ENCODE peak calls at places on chromosomes 12 and 14, in eight cellular contexts. T is body of pancreas, I is colonic mucosa, H is fibroblast of the aortic adventitia, U is tibial artery, P is foreskin fibroblast, K is BJ, Z is astrocyte of the spinal cord. V is an unnamed sample.

GRCh38 chr12:93089805-93090569 is 160.9 kb upstream of the EEA1 start:
- DNase-seq in T (peak; percentile 6), I (peak; percentile 58), H (peak; percentile 71), U (no peak), P (peak; percentile 96), K (peak; percentile 46), Z (peak; percentile 95), V (peak; percentile 33)

GRCh38 chr12:82415402-82415801 is 57.1 kb downstream of the METTL25 start:
- DNase-seq in T (no peak), I (no peak), H (peak; percentile 4), U (no peak), P (no peak), K (no peak), Z (peak; percentile 52), V (peak; percentile 26)

GRCh38 chr12:68806488-68807237 is 1.3 kb upstream of the MDM2 start:
- DNase-seq in T (no peak), I (no peak), H (no peak), U (no peak), P (no peak), K (no peak), Z (no peak), V (no peak)

GRCh38 chr12:74105434-74105833 is 432.2 kb upstream of the ATXN7L3B start:
- DNase-seq in T (no peak), I (no peak), H (no peak), U (no peak), P (no peak), K (no peak), Z (peak; percentile 33), V (no peak)

GRCh38 chr14:66234411-66234810 is 251.8 kb upstream of the CCDC196 start:
- DNase-seq in T (no peak), I (no peak), H (no peak), U (no peak), P (no peak), K (no peak), Z (no peak), V (no peak)

GRCh38 chr14:100165825-100166520 is 6.5 kb upstream of the DEGS2 start:
- DNase-seq in T (no peak), I (no peak), H (no peak), U (no peak), P (no peak), K (no peak), Z (no peak), V (no peak)

GRCh38 chr14:64855732-64856527 is 23.8 kb downstream of the SPTB start:
- DNase-seq in T (peak; percentile 4), I (no peak), H (no peak), U (no peak), P (no peak), K (no peak), Z (no peak), V (no peak)

GRCh38 chr12:104641862-104642261 is 185.1 kb downstream of the CHST11 start:
- DNase-seq in T (peak; percentile 68), I (no peak), H (no peak), U (no peak), P (no peak), K (no peak), Z (no peak), V (no peak)

GRCh38 chr12:30323008-30323407 is 372.7 kb downstream of the IPO8 start:
- DNase-seq in T (no peak), I (no peak), H (no peak), U (no peak), P (no peak), K (no peak), Z (no peak), V (peak; percentile 1)

GRCh38 chr12:68350753-68351152 is 18.6 kb upstream of the MDM1 start:
- DNase-seq in T (no peak), I (no peak), H (peak; percentile 68), U (no peak), P (peak; percentile 32), K (no peak), Z (peak; percentile 47), V (peak; percentile 72)

GRCh38 chr14:20469890-20470858 is 968 bp downstream of the PNP start:
- DNase-seq in T (peak; percentile 66), I (peak; percentile 65), H (peak; percentile 58), U (peak; percentile 53), P (peak; percentile 80), K (no peak), Z (peak; percentile 28), V (peak; percentile 45)

GRCh38 chr12:5511644-5512584 is 80.0 kb downstream of the NTF3 start:
- DNase-seq in T (no peak), I (peak; percentile 52), H (peak; percentile 5), U (no peak), P (peak; percentile 27), K (no peak), Z (peak; percentile 13), V (peak; percentile 62)
- TF ChIP-seq CTCF in T (peak; percentile 23), I (peak; percentile 36), H (peak; percentile 17), U (peak; percentile 61), P (peak; percentile 74), K (peak; percentile 84), Z (peak; percentile 57), V (peak; percentile 68)

GRCh38 chr12:65822732-65823480 is 1.4 kb upstream of the HMGA2 start:
- DNase-seq in T (peak; percentile 2), I (peak; percentile 69), H (peak; percentile 65), U (no peak), P (peak; percentile 75), K (no peak), Z (peak; percentile 90), V (no peak)
- H3K4me3 ChIP-seq in T (no peak overlapping the region), I (peak overlapping the region; percentile 70), H (peak overlapping the region; percentile 91), U (no peak overlapping the region), P (peak overlapping the region; percentile 63), K (peak overlapping the region; percentile 74), Z (peak overlapping the region; percentile 89), V (peak overlapping the region; percentile 84)

GRCh38 chr14:101716077-101716950 is 45.2 kb upstream of the PPP2R5C start:
- DNase-seq in T (no peak), I (peak; percentile 16), H (no peak), U (no peak), P (no peak), K (no peak), Z (no peak), V (no peak)
- TF ChIP-seq CTCF in T (no peak), I (no peak), H (no peak), U (no peak), P (no peak), K (no peak), Z (no peak), V (no peak)

GRCh38 chr14:106843376-106843775 is 1317.0 kb downstream of the TMEM121 start:
- DNase-seq in T (no peak), I (no peak), H (no peak), U (no peak), P (no peak), K (no peak), Z (no peak), V (no peak)
- H3K4me3 ChIP-seq in T (no peak overlapping the region), I (peak overlapping the region; percentile 49), H (no peak overlapping the region), U (no peak overlapping the region), P (no peak overlapping the region), K (no peak overlapping the region), Z (no peak overlapping the region), V (no peak overlapping the region)

GRCh38 chr12:118984206-118984943 is 3.0 kb downstream of the SRRM4 start:
- DNase-seq in T (no peak), I (no peak), H (no peak), U (no peak), P (no peak), K (no peak), Z (no peak), V (no peak)

GRCh38 chr12:118981285-118982201 is at the start of gene SRRM4:
- DNase-seq in T (no peak), I (no peak), H (no peak), U (no peak), P (no peak), K (no peak), Z (no peak), V (no peak)

GRCh38 chr12:118982308-118982707 is 967 bp downstream of the SRRM4 start:
- DNase-seq in T (no peak), I (no peak), H (no peak), U (no peak), P (no peak), K (no peak), Z (no peak), V (no peak)

GRCh38 chr12:118986043-118986442 is 4.7 kb downstream of the SRRM4 start:
- DNase-seq in T (no peak), I (no peak), H (no peak), U (no peak), P (no peak), K (no peak), Z (no peak), V (no peak)

DNA sequence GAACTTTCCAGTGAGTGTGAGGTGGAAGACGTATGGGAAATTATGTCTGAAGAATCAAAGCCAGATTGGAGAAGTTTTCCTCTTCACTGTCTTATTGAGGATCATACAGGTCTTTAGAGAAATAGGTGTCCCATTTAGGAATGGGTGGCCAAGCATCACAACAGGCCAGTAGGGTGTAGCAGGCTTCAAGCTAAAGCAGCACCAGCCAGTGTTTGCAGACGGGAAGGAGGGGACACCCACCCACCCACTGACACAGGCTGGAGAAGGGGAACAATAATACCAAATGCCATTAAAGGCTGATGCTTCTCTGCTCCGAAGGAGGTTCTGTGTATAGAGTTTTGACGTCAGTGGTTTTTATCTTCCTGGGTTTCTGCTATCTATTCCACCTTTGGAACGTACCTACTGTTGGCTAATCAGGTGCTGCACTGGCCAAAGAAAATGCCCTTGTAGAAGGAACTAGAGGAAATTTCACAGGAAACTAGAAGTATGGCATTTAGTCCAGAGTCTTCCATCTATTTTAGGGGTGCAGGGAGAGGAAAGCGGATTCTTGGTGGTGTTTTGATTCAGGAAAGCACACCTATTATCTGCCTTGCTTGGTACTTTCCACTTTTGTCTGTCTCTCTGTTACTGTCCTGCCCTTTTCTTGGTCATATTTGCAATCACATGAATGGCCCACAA is 1.9 kb downstream of the SRRM4 start:
- DNase-seq in T (no peak), I (no peak), H (no peak), U (no peak), P (no peak), K (no peak), Z (no peak), V (no peak)
- TF ChIP-seq CTCF in T (no peak), I (no peak), H (no peak), U (no peak), P (no peak), K (no peak), Z (no peak), V (no peak)

GRCh38 chr12:118015944-118016343 is 559 bp upstream of the RFC5 start:
- DNase-seq in T (no peak), I (no peak), H (no peak), U (no peak), P (no peak), K (no peak), Z (no peak), V (no peak)
- H3K4me3 ChIP-seq in T (peak overlapping the region; percentile 68), I (peak overlapping the region; percentile 92), H (peak overlapping the region; percentile 49), U (peak overlapping the region; percentile 96), P (peak overlapping the region; percentile 74), K (peak overlapping the region; percentile 95), Z (peak overlapping the region; percentile 70), V (peak overlapping the region; percentile 95)

GRCh38 chr14:105066285-105067071 is 1.2 kb upstream of the GPR132 start:
- DNase-seq in T (no peak), I (no peak), H (no peak), U (no peak), P (no peak), K (no peak), Z (no peak), V (no peak)
- TF ChIP-seq CTCF in T (no peak), I (no peak), H (no peak), U (no peak), P (no peak), K (no peak), Z (no peak), V (no peak)

DNA sequence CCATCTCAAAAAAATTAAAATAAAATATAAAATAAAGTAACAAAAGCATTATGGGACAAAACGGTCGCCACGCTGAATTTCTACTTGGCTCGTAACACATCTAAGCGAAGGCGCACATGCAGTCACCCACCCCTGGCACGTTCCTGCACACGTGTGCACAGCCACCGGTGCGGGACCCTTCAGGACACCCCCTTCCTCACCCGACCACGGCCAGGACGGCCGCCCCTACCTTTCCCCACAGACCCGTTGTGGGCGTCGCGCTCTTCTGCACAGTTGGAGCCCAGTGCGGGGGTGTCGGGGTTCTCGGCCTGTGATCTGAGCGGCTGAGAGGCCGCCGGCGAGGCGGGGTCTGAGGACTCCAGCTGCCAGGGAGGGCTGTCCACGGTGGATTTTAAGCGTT is 44.4 kb upstream of the GPR68 start:
- DNase-seq in T (no peak), I (no peak), H (no peak), U (no peak), P (no peak), K (no peak), Z (no peak), V (no peak)
- H3K4me3 ChIP-seq in T (no peak overlapping the region), I (no peak overlapping the region), H (no peak overlapping the region), U (no peak overlapping the region), P (no peak overlapping the region), K (no peak overlapping the region), Z (no peak overlapping the region), V (no peak overlapping the region)